ENCODE peak calls at places on chromosomes 5 and 9, in ten cellular contexts. A is HT1080; J is NCI-H1105 treated with DMSO at 0.1 percent for 48 hours; Q is activated CD4-positive, alpha-beta T cell treated with anti-CD3 and anti-CD28 coated beads for 36 hours; K is KG1; V is EL; E is right atrium auricular region; O is kidney epithelial cell; H is T-helper 1 cell; R is amniotic stem cell. Y is an unnamed sample.

GRCh38 chr5:42887094-42887493 is 75.4 kb upstream of the SELENOP start:
- DNase-seq in A (peak), J (no peak), Q (no peak), K (no peak), V (no peak), E (no peak), O (no peak), H (no peak), R (no peak), Y (no peak)

GRCh38 chr9:108639736-108640135 is 216.1 kb downstream of the ACTL7B start:
- DNase-seq in A (no peak), J (no peak), Q (no peak), K (no peak), V (no peak), E (no peak), O (no peak), H (no peak), R (no peak), Y (no peak)

GRCh38 chr9:12748016-12748415 is 26.8 kb upstream of the LURAP1L start:
- DNase-seq in A (peak), J (no peak), Q (no peak), K (no peak), V (peak), E (no peak), O (no peak), H (no peak), R (no peak), Y (no peak)

GRCh38 chr9:97773723-97774122 is 76.6 kb upstream of the XPA start:
- DNase-seq in A (peak), J (no peak), Q (no peak), K (no peak), V (peak), E (peak), O (no peak), H (no peak), R (no peak), Y (no peak)

GRCh38 chr9:68690088-68690487 is 15.0 kb upstream of the PIP5K1B start:
- DNase-seq in A (peak), J (no peak), Q (no peak), K (no peak), V (no peak), E (peak), O (no peak), H (no peak), R (no peak), Y (no peak)

GRCh38 chr9:129733632-129733953 is 19.2 kb downstream of the PTGES start:
- DNase-seq in A (no peak), J (no peak), Q (no peak), K (no peak), V (no peak), E (no peak), O (no peak), H (no peak), R (no peak), Y (no peak)

GRCh38 chr9:72271617-72272478 is 93.2 kb downstream of the ZFAND5 start:
- DNase-seq in A (peak), J (peak), Q (peak), K (peak), V (peak), E (no peak), O (no peak), H (peak), R (peak), Y (peak)

GRCh38 chr9:13857521-13857920 is 456.4 kb downstream of the NFIB start:
- DNase-seq in A (peak), J (no peak), Q (no peak), K (no peak), V (peak), E (no peak), O (no peak), H (no peak), R (no peak), Y (no peak)

GRCh38 chr5:165137701-165138100 is 1632.3 kb downstream of the MAT2B start:
- DNase-seq in A (no peak), J (no peak), Q (no peak), K (no peak), V (no peak), E (no peak), O (no peak), H (no peak), R (no peak), Y (no peak)

GRCh38 chr5:146340260-146341081 is 1.8 kb downstream of the POU4F3 start:
- DNase-seq in A (peak), J (no peak), Q (peak), K (no peak), V (peak), E (no peak), O (peak), H (peak), R (no peak), Y (peak)

GRCh38 chr5:6673031-6673430 is 39.8 kb downstream of the SRD5A1 start:
- DNase-seq in A (no peak), J (no peak), Q (no peak), K (no peak), V (no peak), E (no peak), O (no peak), H (no peak), R (no peak), Y (no peak)

GRCh38 chr9:78663367-78663766 is 366.4 kb downstream of the PSAT1 start:
- DNase-seq in A (no peak), J (no peak), Q (no peak), K (no peak), V (no peak), E (no peak), O (no peak), H (no peak), R (no peak), Y (no peak)

GRCh38 chr5:32329395-32329834 is 16.7 kb upstream of the MTMR12 start:
- DNase-seq in A (peak), J (no peak), Q (peak), K (peak), V (peak), E (peak), O (no peak), H (peak), R (peak), Y (peak)

GRCh38 chr5:174995827-174996226 is 271.4 kb downstream of the MSX2 start:
- DNase-seq in A (no peak), J (no peak), Q (no peak), K (no peak), V (no peak), E (no peak), O (no peak), H (no peak), R (no peak), Y (no peak)

GRCh38 chr9:114059047-114059803 is 18.9 kb downstream of the AMBP start:
- DNase-seq in A (no peak), J (no peak), Q (no peak), K (no peak), V (no peak), E (peak), O (no peak), H (no peak), R (no peak), Y (no peak)

GRCh38 chr5:105849701-105850100 is 1821.0 kb downstream of the EFNA5 start:
- DNase-seq in A (no peak), J (no peak), Q (no peak), K (no peak), V (no peak), E (no peak), O (no peak), H (no peak), R (no peak), Y (no peak)

GRCh38 chr5:33261305-33261704 is 179.5 kb upstream of the TARS1 start:
- DNase-seq in A (peak), J (no peak), Q (no peak), K (no peak), V (peak), E (no peak), O (no peak), H (no peak), R (no peak), Y (no peak)

GRCh38 chr9:106334081-106334480 is 528.9 kb upstream of the ZNF462 start:
- DNase-seq in A (no peak), J (peak), Q (no peak), K (no peak), V (no peak), E (no peak), O (no peak), H (no peak), R (no peak), Y (no peak)

GRCh38 chr5:180331647-180331950 is 21.5 kb downstream of the GFPT2 start:
- DNase-seq in A (no peak), J (no peak), Q (no peak), K (no peak), V (no peak), E (no peak), O (no peak), H (no peak), R (no peak), Y (no peak)

GRCh38 chr9:23829580-23830458 is 3.8 kb upstream of the ELAVL2 start:
- DNase-seq in A (peak), J (no peak), Q (no peak), K (peak), V (no peak), E (no peak), O (peak), H (no peak), R (no peak), Y (peak)

GRCh38 chr9:110517483-110517882 is 62.1 kb downstream of the SVEP1 start:
- DNase-seq in A (no peak), J (no peak), Q (no peak), K (no peak), V (no peak), E (no peak), O (no peak), H (no peak), R (no peak), Y (no peak)

GRCh38 chr5:170360712-170361501 is 28.3 kb downstream of the KCNMB1 start:
- DNase-seq in A (no peak), J (no peak), Q (no peak), K (peak), V (no peak), E (no peak), O (no peak), H (no peak), R (no peak), Y (no peak)

GRCh38 chr9:16484744-16485143 is 385.7 kb downstream of the BNC2 start:
- DNase-seq in A (no peak), J (no peak), Q (no peak), K (no peak), V (no peak), E (no peak), O (no peak), H (no peak), R (no peak), Y (no peak)

GRCh38 chr5:176578391-176578808 is 29.3 kb downstream of the CDHR2 start:
- DNase-seq in A (peak), J (no peak), Q (peak), K (no peak), V (peak), E (no peak), O (no peak), H (peak), R (no peak), Y (peak)

GRCh38 chr5:59086024-59086423 is 503.1 kb downstream of the RAB3C start:
- DNase-seq in A (no peak), J (no peak), Q (no peak), K (no peak), V (no peak), E (no peak), O (no peak), H (no peak), R (no peak), Y (no peak)

GRCh38 chr5:79229357-79230174 is 6.4 kb upstream of the JMY start:
- DNase-seq in A (peak), J (no peak), Q (peak), K (no peak), V (peak), E (no peak), O (no peak), H (peak), R (peak), Y (no peak)

GRCh38 chr9:93133641-93134017 is 422 bp downstream of the NINJ1 start:
- DNase-seq in A (peak), J (peak), Q (peak), K (peak), V (peak), E (peak), O (no peak), H (peak), R (peak), Y (peak)

GRCh38 chr5:120550358-120550757 is 86.3 kb downstream of the PRR16 start:
- DNase-seq in A (no peak), J (no peak), Q (no peak), K (no peak), V (peak), E (no peak), O (no peak), H (no peak), R (no peak), Y (no peak)

GRCh38 chr5:37900692-37901091 is 60.9 kb upstream of the GDNF start:
- DNase-seq in A (peak), J (no peak), Q (no peak), K (no peak), V (peak), E (peak), O (no peak), H (no peak), R (no peak), Y (no peak)

GRCh38 chr5:83157120-83157519 is 79.8 kb downstream of the XRCC4 start:
- DNase-seq in A (no peak), J (no peak), Q (no peak), K (no peak), V (no peak), E (no peak), O (no peak), H (no peak), R (no peak), Y (no peak)

GRCh38 chr9:89884356-89885083 is 279.7 kb downstream of the GADD45G start:
- DNase-seq in A (no peak), J (no peak), Q (no peak), K (no peak), V (no peak), E (peak), O (no peak), H (no peak), R (no peak), Y (no peak)

GRCh38 chr9:87834357-87834756 is 48.3 kb upstream of the SPATA31E1 start:
- DNase-seq in A (peak), J (no peak), Q (peak), K (no peak), V (no peak), E (no peak), O (no peak), H (no peak), R (no peak), Y (peak)

GRCh38 chr5:180047667-180048066 is 23.9 kb downstream of the RNF130 start:
- DNase-seq in A (no peak), J (no peak), Q (no peak), K (no peak), V (no peak), E (peak), O (no peak), H (no peak), R (no peak), Y (no peak)

GRCh38 chr5:66743344-66743743 is 147.2 kb downstream of the MAST4 start:
- DNase-seq in A (no peak), J (no peak), Q (no peak), K (no peak), V (no peak), E (no peak), O (no peak), H (no peak), R (no peak), Y (no peak)

GRCh38 chr9:4277531-4277991 is 22.3 kb downstream of the GLIS3 start:
- DNase-seq in A (no peak), J (no peak), Q (no peak), K (no peak), V (no peak), E (no peak), O (peak), H (no peak), R (no peak), Y (no peak)

GRCh38 chr5:76225316-76225715 is 142.1 kb downstream of the SV2C start:
- DNase-seq in A (no peak), J (no peak), Q (no peak), K (no peak), V (no peak), E (no peak), O (no peak), H (no peak), R (no peak), Y (no peak)

GRCh38 chr5:94983861-94984535 is 300.9 kb downstream of the MCTP1 start:
- DNase-seq in A (peak), J (no peak), Q (no peak), K (no peak), V (peak), E (no peak), O (no peak), H (no peak), R (peak), Y (no peak)

GRCh38 chr9:3696368-3696767 is 170.6 kb upstream of the RFX3 start:
- DNase-seq in A (no peak), J (no peak), Q (no peak), K (no peak), V (no peak), E (no peak), O (no peak), H (no peak), R (no peak), Y (no peak)

GRCh38 chr9:93265972-93266371 is 82.0 kb downstream of the WNK2 start:
- DNase-seq in A (no peak), J (no peak), Q (no peak), K (no peak), V (no peak), E (peak), O (no peak), H (no peak), R (no peak), Y (no peak)

Y was measured in nephron progenitor cell.